ENCODE peak calls at places on chromosomes 2 and 18, in six cellular contexts. One of them, this sample, is unnamed.

GRCh38 chr2:118403658-118404451 is 315.6 kb downstream of the INSIG2 start:
- DNase-seq in IMR-90: no peak
- DNase-seq in adrenal gland: no peak
- DNase-seq in uterus: no peak
- DNase-seq in HepG2: no peak
- DNase-seq in esophagus muscularis mucosa: no peak
- DNase-seq in this sample: no peak

GRCh38 chr2:238864207-238865014 is 16.5 kb downstream of the TWIST2 start:
- DNase-seq in IMR-90: peak; percentile 99
- DNase-seq in adrenal gland: peak; percentile 90
- DNase-seq in uterus: peak; percentile 96
- DNase-seq in HepG2: peak; percentile 98
- DNase-seq in esophagus muscularis mucosa: peak; percentile 96
- DNase-seq in this sample: peak; percentile 77

GRCh38 chr2:16177671-16178180 is 237.4 kb downstream of the MYCN start:
- DNase-seq in IMR-90: no peak
- DNase-seq in adrenal gland: no peak
- DNase-seq in uterus: no peak
- DNase-seq in HepG2: no peak
- DNase-seq in esophagus muscularis mucosa: no peak
- DNase-seq in this sample: no peak

GRCh38 chr2:215104226-215104625 is 34.2 kb downstream of the ABCA12 start:
- DNase-seq in IMR-90: no peak
- DNase-seq in adrenal gland: no peak
- DNase-seq in uterus: no peak
- DNase-seq in HepG2: no peak
- DNase-seq in esophagus muscularis mucosa: no peak
- DNase-seq in this sample: no peak

GRCh38 chr2:26558271-26559043 is 80.5 kb upstream of the OTOF start:
- DNase-seq in IMR-90: no peak
- DNase-seq in adrenal gland: no peak
- DNase-seq in uterus: no peak
- DNase-seq in HepG2: no peak
- DNase-seq in esophagus muscularis mucosa: no peak
- DNase-seq in this sample: no peak

GRCh38 chr2:106053116-106053515 is 141.0 kb downstream of the UXS1 start:
- DNase-seq in IMR-90: peak; percentile 31
- DNase-seq in adrenal gland: no peak
- DNase-seq in uterus: no peak
- DNase-seq in HepG2: no peak
- DNase-seq in esophagus muscularis mucosa: no peak
- DNase-seq in this sample: no peak

GRCh38 chr18:41905786-41906527 is 49.1 kb upstream of the PIK3C3 start:
- DNase-seq in IMR-90: no peak
- DNase-seq in adrenal gland: no peak
- DNase-seq in uterus: no peak
- DNase-seq in HepG2: no peak
- DNase-seq in esophagus muscularis mucosa: no peak
- DNase-seq in this sample: no peak

GRCh38 chr18:79951545-79952456 is at the start of gene SLC66A2:
- DNase-seq in IMR-90: peak; percentile 83
- DNase-seq in adrenal gland: peak; percentile 86
- DNase-seq in uterus: peak; percentile 89
- DNase-seq in HepG2: peak; percentile 57
- DNase-seq in esophagus muscularis mucosa: peak; percentile 97
- DNase-seq in this sample: peak; percentile 85

GRCh38 chr2:104734937-104735586 is 118.9 kb upstream of the POU3F3 start:
- DNase-seq in IMR-90: no peak
- DNase-seq in adrenal gland: no peak
- DNase-seq in uterus: no peak
- DNase-seq in HepG2: no peak
- DNase-seq in esophagus muscularis mucosa: peak; percentile 74
- DNase-seq in this sample: no peak

GRCh38 chr2:168210216-168210897 is 37.0 kb downstream of the STK39 start:
- DNase-seq in IMR-90: no peak
- DNase-seq in adrenal gland: no peak
- DNase-seq in uterus: no peak
- DNase-seq in HepG2: no peak
- DNase-seq in esophagus muscularis mucosa: no peak
- DNase-seq in this sample: no peak

GRCh38 chr2:27320958-27321543 is 1.8 kb downstream of the MPV17 start:
- DNase-seq in IMR-90: peak; percentile 99
- DNase-seq in adrenal gland: peak; percentile 97
- DNase-seq in uterus: peak; percentile 81
- DNase-seq in HepG2: peak; percentile 99
- DNase-seq in esophagus muscularis mucosa: peak; percentile 96
- DNase-seq in this sample: peak; percentile 91

GRCh38 chr18:79718878-79719477 is 39.4 kb downstream of the CTDP1 start:
- DNase-seq in IMR-90: no peak
- DNase-seq in adrenal gland: no peak
- DNase-seq in uterus: no peak
- DNase-seq in HepG2: no peak
- DNase-seq in esophagus muscularis mucosa: no peak
- DNase-seq in this sample: no peak

GRCh38 chr2:35447210-35447609 is 908.4 kb upstream of the CRIM1 start:
- DNase-seq in IMR-90: no peak
- DNase-seq in adrenal gland: no peak
- DNase-seq in uterus: no peak
- DNase-seq in HepG2: no peak
- DNase-seq in esophagus muscularis mucosa: no peak
- DNase-seq in this sample: no peak

GRCh38 chr2:8219096-8219495 is 462.8 kb upstream of the ID2 start:
- DNase-seq in IMR-90: no peak
- DNase-seq in adrenal gland: no peak
- DNase-seq in uterus: no peak
- DNase-seq in HepG2: no peak
- DNase-seq in esophagus muscularis mucosa: peak; percentile 85
- DNase-seq in this sample: no peak

GRCh38 chr2:232893834-232894233 is 23.8 kb downstream of the SNORC start:
- DNase-seq in IMR-90: no peak
- DNase-seq in adrenal gland: peak; percentile 10
- DNase-seq in uterus: no peak
- DNase-seq in HepG2: no peak
- DNase-seq in esophagus muscularis mucosa: no peak
- DNase-seq in this sample: no peak
- TF ChIP-seq POLR2A in IMR-90: no peak
- TF ChIP-seq POLR2A in adrenal gland: no peak
- TF ChIP-seq POLR2A in uterus: no peak
- TF ChIP-seq POLR2A in HepG2: no peak
- TF ChIP-seq POLR2A in esophagus muscularis mucosa: no peak
- TF ChIP-seq POLR2A in this sample: no peak

DNA sequence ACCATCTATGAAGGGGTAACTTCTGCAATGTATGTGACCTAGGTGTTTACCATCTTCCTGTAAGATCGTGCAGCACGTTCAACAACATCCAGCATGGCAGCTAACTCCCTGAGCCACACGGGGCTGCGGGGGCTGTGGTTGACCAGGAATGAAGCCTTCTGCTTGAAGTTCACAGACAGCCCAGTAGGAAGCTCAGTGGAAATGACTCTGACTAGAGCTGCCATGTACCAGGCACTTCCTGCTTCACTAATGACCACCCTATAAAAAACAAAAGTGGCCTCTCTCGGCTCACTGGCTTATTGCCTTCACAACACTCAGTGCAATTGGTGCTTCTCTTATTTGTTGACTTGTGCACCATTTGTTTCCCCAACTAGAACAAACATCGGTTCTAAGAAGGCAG is 99.7 kb upstream of the SMAD7 start:
- DNase-seq in IMR-90: no peak
- DNase-seq in adrenal gland: no peak
- DNase-seq in uterus: no peak
- DNase-seq in HepG2: no peak
- DNase-seq in esophagus muscularis mucosa: no peak
- DNase-seq in this sample: no peak
- H3K4me1 ChIP-seq in IMR-90: peaks cover 38% of the 10 kb centered on the region
- H3K4me1 ChIP-seq in adrenal gland: peaks cover 4% of the 10 kb centered on the region
- H3K4me1 ChIP-seq in uterus: no peaks in the 10 kb centered on the region
- H3K4me1 ChIP-seq in HepG2: no peaks in the 10 kb centered on the region
- H3K4me1 ChIP-seq in esophagus muscularis mucosa: peaks cover 19% of the 10 kb centered on the region
- H3K4me1 ChIP-seq in this sample: peaks cover 9% of the 10 kb centered on the region

GRCh38 chr2:191001032-191001431 is 12.9 kb downstream of the STAT1 start:
- DNase-seq in IMR-90: no peak
- DNase-seq in adrenal gland: no peak
- DNase-seq in uterus: no peak
- DNase-seq in HepG2: no peak
- DNase-seq in esophagus muscularis mucosa: no peak
- DNase-seq in this sample: no peak

GRCh38 chr2:191006297-191006696 is 7.7 kb downstream of the STAT1 start:
- DNase-seq in IMR-90: no peak
- DNase-seq in adrenal gland: no peak
- DNase-seq in uterus: no peak
- DNase-seq in HepG2: no peak
- DNase-seq in esophagus muscularis mucosa: no peak
- DNase-seq in this sample: no peak

GRCh38 chr2:191001624-191002023 is 12.3 kb downstream of the STAT1 start:
- DNase-seq in IMR-90: no peak
- DNase-seq in adrenal gland: no peak
- DNase-seq in uterus: no peak
- DNase-seq in HepG2: no peak
- DNase-seq in esophagus muscularis mucosa: no peak
- DNase-seq in this sample: no peak

GRCh38 chr2:191006997-191007604 is 6.9 kb downstream of the STAT1 start:
- DNase-seq in IMR-90: no peak
- DNase-seq in adrenal gland: no peak
- DNase-seq in uterus: no peak
- DNase-seq in HepG2: no peak
- DNase-seq in esophagus muscularis mucosa: no peak
- DNase-seq in this sample: no peak

DNA sequence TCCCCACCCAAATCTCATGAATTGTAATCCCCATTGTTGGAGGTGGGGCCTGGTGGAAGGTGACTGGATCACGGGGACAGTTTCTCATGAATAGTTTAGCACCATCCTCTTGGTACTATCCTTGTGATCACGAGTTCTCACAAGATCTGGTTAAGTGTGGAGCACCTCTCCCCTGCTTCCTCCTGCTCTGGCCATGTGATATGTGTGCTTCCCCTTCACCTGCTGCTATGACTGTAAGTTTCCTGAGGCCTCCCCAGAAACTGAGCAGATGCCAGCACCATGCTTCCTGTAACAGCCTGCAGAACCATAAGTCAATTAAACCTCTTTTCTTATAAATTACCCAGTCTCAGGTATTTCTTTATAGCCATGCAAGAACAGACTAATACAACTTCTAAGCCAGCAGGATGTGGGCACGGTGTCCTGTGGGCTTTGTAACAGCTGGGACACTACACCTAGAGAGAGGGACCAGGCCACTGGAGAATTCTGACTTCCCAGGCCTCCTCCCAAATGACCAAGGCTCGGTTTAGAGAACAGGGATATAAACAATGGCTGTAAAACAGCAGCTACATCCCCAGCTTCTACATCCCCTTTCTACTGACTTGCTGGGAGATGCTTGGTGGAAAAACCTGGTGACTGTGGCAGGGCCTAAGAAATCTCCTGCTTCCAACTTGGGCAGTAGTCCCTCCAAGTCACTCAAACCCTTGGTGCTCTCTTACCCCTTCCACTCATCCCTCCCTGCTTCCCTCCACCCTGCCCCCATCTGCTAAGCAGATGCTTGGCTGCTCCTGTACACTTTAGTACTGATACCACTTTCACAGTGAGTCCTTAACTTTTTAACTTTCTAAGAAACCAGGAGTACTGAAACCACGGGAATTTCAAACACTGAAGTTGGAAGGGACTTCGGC is 10.3 kb downstream of the STAT1 start:
- DNase-seq in IMR-90: no peak
- DNase-seq in adrenal gland: no peak
- DNase-seq in uterus: no peak
- DNase-seq in HepG2: no peak
- DNase-seq in esophagus muscularis mucosa: no peak
- DNase-seq in this sample: no peak
- H3K4me3 ChIP-seq in IMR-90: no peak overlapping the region
- H3K4me3 ChIP-seq in adrenal gland: no peak overlapping the region
- H3K4me3 ChIP-seq in uterus: no peak overlapping the region
- H3K4me3 ChIP-seq in HepG2: no peak overlapping the region
- H3K4me3 ChIP-seq in esophagus muscularis mucosa: no peak overlapping the region
- H3K4me3 ChIP-seq in this sample: no peak overlapping the region

GRCh38 chr2:237627463-237628321 is at the start of gene LRRFIP1:
- DNase-seq in IMR-90: no peak
- DNase-seq in adrenal gland: no peak
- DNase-seq in uterus: peak; percentile 42
- DNase-seq in HepG2: no peak
- DNase-seq in esophagus muscularis mucosa: no peak
- DNase-seq in this sample: peak; percentile 63
- TF ChIP-seq POLR2A in IMR-90: peak; percentile 31
- TF ChIP-seq POLR2A in adrenal gland: no peak
- TF ChIP-seq POLR2A in uterus: peak; percentile 69
- TF ChIP-seq POLR2A in HepG2: no peak
- TF ChIP-seq POLR2A in esophagus muscularis mucosa: peak; percentile 27
- TF ChIP-seq POLR2A in this sample: peak; percentile 82

GRCh38 chr2:85437488-85438290 is 19.2 kb downstream of the SH2D6 start:
- DNase-seq in IMR-90: peak; percentile 77
- DNase-seq in adrenal gland: peak; percentile 87
- DNase-seq in uterus: peak; percentile 84
- DNase-seq in HepG2: no peak
- DNase-seq in esophagus muscularis mucosa: peak; percentile 97
- DNase-seq in this sample: peak; percentile 85

GRCh38 chr2:85439986-85440385 is 21.5 kb downstream of the SH2D6 start:
- DNase-seq in IMR-90: no peak
- DNase-seq in adrenal gland: no peak
- DNase-seq in uterus: no peak
- DNase-seq in HepG2: no peak
- DNase-seq in esophagus muscularis mucosa: no peak
- DNase-seq in this sample: no peak

GRCh38 chr2:85438291-85439110 is 20.0 kb downstream of the SH2D6 start:
- DNase-seq in IMR-90: no peak
- DNase-seq in adrenal gland: no peak
- DNase-seq in uterus: no peak
- DNase-seq in HepG2: peak; percentile 42
- DNase-seq in esophagus muscularis mucosa: no peak
- DNase-seq in this sample: peak; percentile 43

GRCh38 chr2:85440736-85441135 is 22.2 kb downstream of the SH2D6 start:
- DNase-seq in IMR-90: no peak
- DNase-seq in adrenal gland: no peak
- DNase-seq in uterus: no peak
- DNase-seq in HepG2: no peak
- DNase-seq in esophagus muscularis mucosa: no peak
- DNase-seq in this sample: no peak

DNA sequence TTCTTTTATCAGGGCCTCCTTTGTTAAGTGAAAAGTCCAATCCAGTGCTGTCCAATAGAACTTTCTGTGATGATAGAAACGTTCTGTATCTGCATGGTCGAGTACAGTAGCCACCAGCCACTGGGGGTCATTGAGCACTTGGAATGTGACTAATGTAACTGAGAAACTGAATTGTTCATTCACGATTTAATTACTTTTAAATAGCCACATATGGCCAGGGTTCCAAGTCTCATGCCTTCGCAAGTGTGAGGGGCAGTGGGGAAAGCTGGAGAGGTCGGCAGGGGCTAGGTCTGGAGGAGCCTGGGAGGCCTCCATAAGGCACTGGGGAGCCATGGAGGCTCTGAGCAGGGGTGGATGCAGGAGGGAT is 20.6 kb downstream of the SH2D6 start:
- DNase-seq in IMR-90: no peak
- DNase-seq in adrenal gland: no peak
- DNase-seq in uterus: no peak
- DNase-seq in HepG2: no peak
- DNase-seq in esophagus muscularis mucosa: no peak
- DNase-seq in this sample: no peak
- H3K4me1 ChIP-seq in IMR-90: peaks cover 18% of the 10 kb centered on the region
- H3K4me1 ChIP-seq in adrenal gland: peaks cover 28% of the 10 kb centered on the region
- H3K4me1 ChIP-seq in uterus: peaks cover 21% of the 10 kb centered on the region
- H3K4me1 ChIP-seq in HepG2: peaks cover 26% of the 10 kb centered on the region
- H3K4me1 ChIP-seq in esophagus muscularis mucosa: peaks cover 54% of the 10 kb centered on the region
- H3K4me1 ChIP-seq in this sample: peaks cover 37% of the 10 kb centered on the region

GRCh38 chr2:219248845-219249202 is 3.5 kb downstream of the STK16 start:
- DNase-seq in IMR-90: no peak
- DNase-seq in adrenal gland: no peak
- DNase-seq in uterus: no peak
- DNase-seq in HepG2: no peak
- DNase-seq in esophagus muscularis mucosa: no peak
- DNase-seq in this sample: no peak
- H3K4me3 ChIP-seq in IMR-90: no peak overlapping the region
- H3K4me3 ChIP-seq in adrenal gland: no peak overlapping the region
- H3K4me3 ChIP-seq in uterus: no peak overlapping the region
- H3K4me3 ChIP-seq in HepG2: peak overlapping the region; percentile 24
- H3K4me3 ChIP-seq in esophagus muscularis mucosa: peak overlapping the region; percentile 25
- H3K4me3 ChIP-seq in this sample: peak overlapping the region; percentile 7

This sample was measured in gastrocnemius medialis.